ENCODE peak calls at places on chromosome 11, in eight cellular contexts. R is iPS-NIHi11; U is retina; C is endothelial cell; H is stimulated activated CD4-positive, alpha-beta T cell treated with anti-CD3 and anti-CD28 coated beads, Interleukin-4, amount 100 ng/mL, for 24 hours; W is IMR-90; S is effector CD4-positive, alpha-beta T cell; O is NCI-H510A. B is an unnamed sample.

GRCh38 chr11:5038336-5038735 is 8.0 kb upstream of the OR52J3 start:
- DNase-seq in R (no peak), U (no peak), C (no peak), H (no peak), W (no peak), S (no peak), O (no peak), B (no peak)

GRCh38 chr11:43580735-43581369 is 99.7 kb upstream of the HSD17B12 start:
- DNase-seq in R (peak), U (peak), C (no peak), H (no peak), W (peak), S (no peak), O (no peak), B (peak)

GRCh38 chr11:32006799-32007388 is 84.0 kb upstream of the RCN1 start:
- DNase-seq in R (peak), U (peak), C (peak), H (peak), W (peak), S (no peak), O (no peak), B (no peak)

GRCh38 chr11:65225284-65226102 is 36.3 kb upstream of the POLA2 start:
- DNase-seq in R (peak), U (peak), C (peak), H (peak), W (peak), S (peak), O (no peak), B (no peak)

GRCh38 chr11:15212876-15213275 is 98.2 kb downstream of the INSC start:
- DNase-seq in R (no peak), U (no peak), C (no peak), H (no peak), W (no peak), S (no peak), O (no peak), B (no peak)

GRCh38 chr11:80285076-80285790 is 844.4 kb upstream of the TENM4 start:
- DNase-seq in R (no peak), U (no peak), C (no peak), H (no peak), W (peak), S (no peak), O (no peak), B (no peak)

GRCh38 chr11:7115775-7116174 is 27.0 kb downstream of the RBMXL2 start:
- DNase-seq in R (no peak), U (no peak), C (no peak), H (no peak), W (peak), S (no peak), O (no peak), B (no peak)

GRCh38 chr11:126229782-126230540 is 18.4 kb downstream of the FAM118B start:
- DNase-seq in R (no peak), U (no peak), C (no peak), H (no peak), W (peak), S (no peak), O (no peak), B (no peak)

GRCh38 chr11:45815747-45816146 is 10.8 kb downstream of the SLC35C1 start:
- DNase-seq in R (peak), U (peak), C (no peak), H (no peak), W (peak), S (no peak), O (no peak), B (no peak)

GRCh38 chr11:96213500-96213899 is 129.5 kb downstream of the MAML2 start:
- DNase-seq in R (no peak), U (no peak), C (no peak), H (no peak), W (peak), S (no peak), O (no peak), B (no peak)

GRCh38 chr11:10317281-10317755 is 12.4 kb downstream of the ADM start:
- DNase-seq in R (no peak), U (no peak), C (no peak), H (no peak), W (peak), S (no peak), O (peak), B (no peak)

B was measured in esophagus muscularis mucosa.